ENCODE peak calls at places on chromosomes 13 and 19, in ten cellular contexts. One of them, this sample, is unnamed.
A peak's percentile ranks its signal among the peaks of the same experiment; 100 is the strongest.

GRCh38 chr19:51980116-51980736 is 6.4 kb downstream of the ZNF350 start:
- DNase-seq in T-helper 1 cell: no peak
- DNase-seq in WTC11: no peak
- DNase-seq in suprapubic skin: no peak
- DNase-seq in stimulated activated CD8-positive, alpha-beta memory T cell treated with anti-CD3 and anti-CD28 coated beads, Interleukin-4, amount 100 ng/mL, for 1 hour: no peak
- DNase-seq in iPS-NIHi11: no peak
- DNase-seq in EL: no peak
- DNase-seq in cardiac fibroblast: peak; percentile 4
- DNase-seq in progenitor cell of endocrine pancreas: no peak
- DNase-seq in activated T-helper 1 cell treated with Interleukin-2 at 50 U/mL for 16 hours: no peak
- DNase-seq in this sample: peak; percentile 20

GRCh38 chr19:41959056-41960053 is at the start of gene RABAC1:
- DNase-seq in T-helper 1 cell: peak; percentile 82
- DNase-seq in WTC11: peak; percentile 97
- DNase-seq in suprapubic skin: peak; percentile 91
- DNase-seq in stimulated activated CD8-positive, alpha-beta memory T cell treated with anti-CD3 and anti-CD28 coated beads, Interleukin-4, amount 100 ng/mL, for 1 hour: peak; percentile 52
- DNase-seq in iPS-NIHi11: peak; percentile 94
- DNase-seq in EL: peak; percentile 92
- DNase-seq in cardiac fibroblast: peak; percentile 90
- DNase-seq in progenitor cell of endocrine pancreas: peak; percentile 81
- DNase-seq in activated T-helper 1 cell treated with Interleukin-2 at 50 U/mL for 16 hours: peak; percentile 75
- DNase-seq in this sample: peak; percentile 97

GRCh38 chr19:46737761-46738171 is 8.1 kb upstream of the FKRP start:
- DNase-seq in T-helper 1 cell: no peak
- DNase-seq in WTC11: no peak
- DNase-seq in suprapubic skin: no peak
- DNase-seq in stimulated activated CD8-positive, alpha-beta memory T cell treated with anti-CD3 and anti-CD28 coated beads, Interleukin-4, amount 100 ng/mL, for 1 hour: no peak
- DNase-seq in iPS-NIHi11: no peak
- DNase-seq in EL: no peak
- DNase-seq in cardiac fibroblast: no peak
- DNase-seq in progenitor cell of endocrine pancreas: no peak
- DNase-seq in activated T-helper 1 cell treated with Interleukin-2 at 50 U/mL for 16 hours: no peak
- DNase-seq in this sample: no peak

GRCh38 chr13:57704031-57704430 is 72.5 kb downstream of the PCDH17 start:
- DNase-seq in T-helper 1 cell: no peak
- DNase-seq in WTC11: no peak
- DNase-seq in suprapubic skin: no peak
- DNase-seq in stimulated activated CD8-positive, alpha-beta memory T cell treated with anti-CD3 and anti-CD28 coated beads, Interleukin-4, amount 100 ng/mL, for 1 hour: no peak
- DNase-seq in iPS-NIHi11: no peak
- DNase-seq in EL: no peak
- DNase-seq in cardiac fibroblast: no peak
- DNase-seq in progenitor cell of endocrine pancreas: no peak
- DNase-seq in activated T-helper 1 cell treated with Interleukin-2 at 50 U/mL for 16 hours: no peak
- DNase-seq in this sample: no peak

GRCh38 chr13:22144806-22145205 is 473.9 kb downstream of the FGF9 start:
- DNase-seq in T-helper 1 cell: no peak
- DNase-seq in WTC11: no peak
- DNase-seq in suprapubic skin: no peak
- DNase-seq in stimulated activated CD8-positive, alpha-beta memory T cell treated with anti-CD3 and anti-CD28 coated beads, Interleukin-4, amount 100 ng/mL, for 1 hour: no peak
- DNase-seq in iPS-NIHi11: no peak
- DNase-seq in EL: no peak
- DNase-seq in cardiac fibroblast: no peak
- DNase-seq in progenitor cell of endocrine pancreas: no peak
- DNase-seq in activated T-helper 1 cell treated with Interleukin-2 at 50 U/mL for 16 hours: no peak
- DNase-seq in this sample: no peak

GRCh38 chr19:53192771-53193533 is at the start of gene ZNF665:
- DNase-seq in T-helper 1 cell: peak; percentile 72
- DNase-seq in WTC11: peak; percentile 87
- DNase-seq in suprapubic skin: peak; percentile 94
- DNase-seq in stimulated activated CD8-positive, alpha-beta memory T cell treated with anti-CD3 and anti-CD28 coated beads, Interleukin-4, amount 100 ng/mL, for 1 hour: peak; percentile 38
- DNase-seq in iPS-NIHi11: peak; percentile 82
- DNase-seq in EL: peak; percentile 88
- DNase-seq in cardiac fibroblast: peak; percentile 89
- DNase-seq in progenitor cell of endocrine pancreas: peak; percentile 69
- DNase-seq in activated T-helper 1 cell treated with Interleukin-2 at 50 U/mL for 16 hours: peak; percentile 55
- DNase-seq in this sample: peak; percentile 68

GRCh38 chr19:9854282-9854846 is 19.2 kb downstream of the PIN1 start:
- DNase-seq in T-helper 1 cell: no peak
- DNase-seq in WTC11: no peak
- DNase-seq in suprapubic skin: no peak
- DNase-seq in stimulated activated CD8-positive, alpha-beta memory T cell treated with anti-CD3 and anti-CD28 coated beads, Interleukin-4, amount 100 ng/mL, for 1 hour: no peak
- DNase-seq in iPS-NIHi11: no peak
- DNase-seq in EL: no peak
- DNase-seq in cardiac fibroblast: no peak
- DNase-seq in progenitor cell of endocrine pancreas: no peak
- DNase-seq in activated T-helper 1 cell treated with Interleukin-2 at 50 U/mL for 16 hours: no peak
- DNase-seq in this sample: no peak

GRCh38 chr19:34120846-34121639 is 51.3 kb upstream of the LSM14A start:
- DNase-seq in T-helper 1 cell: peak; percentile 24
- DNase-seq in WTC11: peak; percentile 66
- DNase-seq in suprapubic skin: no peak
- DNase-seq in stimulated activated CD8-positive, alpha-beta memory T cell treated with anti-CD3 and anti-CD28 coated beads, Interleukin-4, amount 100 ng/mL, for 1 hour: no peak
- DNase-seq in iPS-NIHi11: peak; percentile 63
- DNase-seq in EL: peak; percentile 58
- DNase-seq in cardiac fibroblast: peak; percentile 71
- DNase-seq in progenitor cell of endocrine pancreas: no peak
- DNase-seq in activated T-helper 1 cell treated with Interleukin-2 at 50 U/mL for 16 hours: peak; percentile 16
- DNase-seq in this sample: peak; percentile 67

GRCh38 chr13:30892966-30893365 is 13.1 kb upstream of the MEDAG start:
- DNase-seq in T-helper 1 cell: no peak
- DNase-seq in WTC11: peak; percentile 89
- DNase-seq in suprapubic skin: peak; percentile 87
- DNase-seq in stimulated activated CD8-positive, alpha-beta memory T cell treated with anti-CD3 and anti-CD28 coated beads, Interleukin-4, amount 100 ng/mL, for 1 hour: no peak
- DNase-seq in iPS-NIHi11: peak; percentile 81
- DNase-seq in EL: peak; percentile 31
- DNase-seq in cardiac fibroblast: peak; percentile 75
- DNase-seq in progenitor cell of endocrine pancreas: peak; percentile 21
- DNase-seq in activated T-helper 1 cell treated with Interleukin-2 at 50 U/mL for 16 hours: no peak
- DNase-seq in this sample: peak; percentile 49

GRCh38 chr19:58387338-58388174 is 487 bp downstream of the RPS5 start:
- DNase-seq in T-helper 1 cell: no peak
- DNase-seq in WTC11: no peak
- DNase-seq in suprapubic skin: no peak
- DNase-seq in stimulated activated CD8-positive, alpha-beta memory T cell treated with anti-CD3 and anti-CD28 coated beads, Interleukin-4, amount 100 ng/mL, for 1 hour: no peak
- DNase-seq in iPS-NIHi11: no peak
- DNase-seq in EL: no peak
- DNase-seq in cardiac fibroblast: no peak
- DNase-seq in progenitor cell of endocrine pancreas: no peak
- DNase-seq in activated T-helper 1 cell treated with Interleukin-2 at 50 U/mL for 16 hours: no peak
- DNase-seq in this sample: peak; percentile 40

GRCh38 chr13:37348916-37349653 is 243.6 kb upstream of the CSNK1A1L start:
- DNase-seq in T-helper 1 cell: no peak
- DNase-seq in WTC11: no peak
- DNase-seq in suprapubic skin: no peak
- DNase-seq in stimulated activated CD8-positive, alpha-beta memory T cell treated with anti-CD3 and anti-CD28 coated beads, Interleukin-4, amount 100 ng/mL, for 1 hour: no peak
- DNase-seq in iPS-NIHi11: no peak
- DNase-seq in EL: no peak
- DNase-seq in cardiac fibroblast: no peak
- DNase-seq in progenitor cell of endocrine pancreas: no peak
- DNase-seq in activated T-helper 1 cell treated with Interleukin-2 at 50 U/mL for 16 hours: no peak
- DNase-seq in this sample: peak; percentile 11

GRCh38 chr13:47858678-47859050 is 142.4 kb downstream of the SUCLA2 start:
- DNase-seq in T-helper 1 cell: no peak
- DNase-seq in WTC11: no peak
- DNase-seq in suprapubic skin: no peak
- DNase-seq in stimulated activated CD8-positive, alpha-beta memory T cell treated with anti-CD3 and anti-CD28 coated beads, Interleukin-4, amount 100 ng/mL, for 1 hour: no peak
- DNase-seq in iPS-NIHi11: no peak
- DNase-seq in EL: peak; percentile 66
- DNase-seq in cardiac fibroblast: peak; percentile 67
- DNase-seq in progenitor cell of endocrine pancreas: no peak
- DNase-seq in activated T-helper 1 cell treated with Interleukin-2 at 50 U/mL for 16 hours: no peak
- DNase-seq in this sample: peak; percentile 12

GRCh38 chr19:7888826-7889217 is 512 bp downstream of the LRRC8E start:
- DNase-seq in T-helper 1 cell: no peak
- DNase-seq in WTC11: no peak
- DNase-seq in suprapubic skin: no peak
- DNase-seq in stimulated activated CD8-positive, alpha-beta memory T cell treated with anti-CD3 and anti-CD28 coated beads, Interleukin-4, amount 100 ng/mL, for 1 hour: no peak
- DNase-seq in iPS-NIHi11: no peak
- DNase-seq in EL: no peak
- DNase-seq in cardiac fibroblast: no peak
- DNase-seq in progenitor cell of endocrine pancreas: no peak
- DNase-seq in activated T-helper 1 cell treated with Interleukin-2 at 50 U/mL for 16 hours: no peak
- DNase-seq in this sample: no peak

GRCh38 chr19:35755550-35756371 is 1.1 kb downstream of the HSPB6 start:
- DNase-seq in T-helper 1 cell: peak; percentile 49
- DNase-seq in WTC11: peak; percentile 15
- DNase-seq in suprapubic skin: peak; percentile 91
- DNase-seq in stimulated activated CD8-positive, alpha-beta memory T cell treated with anti-CD3 and anti-CD28 coated beads, Interleukin-4, amount 100 ng/mL, for 1 hour: no peak
- DNase-seq in iPS-NIHi11: peak; percentile 37
- DNase-seq in EL: peak; percentile 67
- DNase-seq in cardiac fibroblast: peak; percentile 91
- DNase-seq in progenitor cell of endocrine pancreas: no peak
- DNase-seq in activated T-helper 1 cell treated with Interleukin-2 at 50 U/mL for 16 hours: peak; percentile 53
- DNase-seq in this sample: no peak

GRCh38 chr13:24175847-24176246 is 15.3 kb downstream of the SPATA13 start:
- DNase-seq in T-helper 1 cell: no peak
- DNase-seq in WTC11: no peak
- DNase-seq in suprapubic skin: no peak
- DNase-seq in stimulated activated CD8-positive, alpha-beta memory T cell treated with anti-CD3 and anti-CD28 coated beads, Interleukin-4, amount 100 ng/mL, for 1 hour: no peak
- DNase-seq in iPS-NIHi11: no peak
- DNase-seq in EL: no peak
- DNase-seq in cardiac fibroblast: no peak
- DNase-seq in progenitor cell of endocrine pancreas: no peak
- DNase-seq in activated T-helper 1 cell treated with Interleukin-2 at 50 U/mL for 16 hours: no peak
- DNase-seq in this sample: no peak